ENCODE peak calls at places on chromosomes 7 and 10, in six cellular contexts. B is IMR-90, F is HL-60, O is tibial artery, R is hepatocyte, X is heart right ventricle. C is an unnamed sample. For H3K27me3, the result is how much of the 10 kb centered on the place peaks cover.

GRCh38 chr10:128210215-128211063 is 84.2 kb upstream of the MKI67 start:
- DNase-seq in B (no peak), F (peak), O (peak), R (peak), X (peak), C (peak)

GRCh38 chr7:8236781-8237407 is 25.1 kb downstream of the ICA1 start:
- DNase-seq in B (no peak), F (no peak), O (no peak), R (no peak), X (no peak), C (no peak)

GRCh38 chr10:18097524-18097923 is 42.7 kb upstream of the CACNB2 start:
- DNase-seq in B (peak), F (no peak), O (no peak), R (no peak), X (no peak), C (no peak)

GRCh38 chr7:38819463-38819862 is 89.5 kb downstream of the VPS41 start:
- DNase-seq in B (no peak), F (peak), O (no peak), R (no peak), X (no peak), C (no peak)

GRCh38 chr7:128039487-128040099 is 8.4 kb upstream of the LRRC4 start:
- DNase-seq in B (no peak), F (no peak), O (no peak), R (no peak), X (no peak), C (no peak)

GRCh38 chr10:101112799-101113594 is 18.1 kb upstream of the TLX1 start:
- DNase-seq in B (no peak), F (no peak), O (no peak), R (no peak), X (no peak), C (no peak)

GRCh38 chr7:101681170-101682007 is 52.3 kb upstream of the MYL10 start:
- DNase-seq in B (peak), F (no peak), O (peak), R (peak), X (peak), C (no peak)

GRCh38 chr7:87435546-87435945 is 39.9 kb downstream of the ABCB4 start:
- DNase-seq in B (peak), F (no peak), O (no peak), R (no peak), X (no peak), C (no peak)

GRCh38 chr7:78039791-78040776 is 241.5 kb downstream of the PHTF2 start:
- DNase-seq in B (no peak), F (peak), O (peak), R (no peak), X (peak), C (peak)

GRCh38 chr7:134513169-134513752 is 14.1 kb upstream of the AKR1B10 start:
- DNase-seq in B (peak), F (peak), O (no peak), R (peak), X (peak), C (no peak)

GRCh38 chr7:128895320-128895719 is 15.2 kb downstream of the KCP start:
- DNase-seq in B (no peak), F (no peak), O (no peak), R (no peak), X (no peak), C (no peak)

GRCh38 chr10:43411536-43411935 is 2.5 kb upstream of the HNRNPF start:
- DNase-seq in B (no peak), F (no peak), O (no peak), R (no peak), X (no peak), C (no peak)

GRCh38 chr7:33807779-33808482 is 97.4 kb upstream of the BMPER start:
- DNase-seq in B (peak), F (no peak), O (no peak), R (peak), X (no peak), C (peak)

GRCh38 chr10:70738425-70739121 is 46.6 kb downstream of the TBATA start:
- DNase-seq in B (no peak), F (no peak), O (no peak), R (no peak), X (no peak), C (no peak)

GRCh38 chr7:18727094-18727870 is 231.7 kb downstream of the HDAC9 start:
- DNase-seq in B (peak), F (no peak), O (no peak), R (no peak), X (no peak), C (no peak)

GRCh38 chr10:127977368-127978009 is 70.6 kb downstream of the PTPRE start:
- DNase-seq in B (peak), F (no peak), O (peak), R (no peak), X (peak), C (no peak)

GRCh38 chr10:119542357-119542989 is at the start of gene RGS10:
- DNase-seq in B (peak), F (peak), O (peak), R (peak), X (peak), C (peak)

GRCh38 chr10:86130737-86131475 is 235.7 kb downstream of the GRID1 start:
- DNase-seq in B (no peak), F (no peak), O (no peak), R (no peak), X (no peak), C (no peak)

GRCh38 chr7:17095951-17096350 is 202.5 kb upstream of the AHR start:
- DNase-seq in B (no peak), F (no peak), O (no peak), R (no peak), X (no peak), C (peak)

GRCh38 chr10:113108180-113108835 is 158.3 kb downstream of the TCF7L2 start:
- DNase-seq in B (no peak), F (peak), O (no peak), R (no peak), X (no peak), C (peak)

GRCh38 chr7:73811760-73812168 is 19.0 kb upstream of the CLDN4 start:
- DNase-seq in B (peak), F (peak), O (peak), R (peak), X (peak), C (peak)

GRCh38 chr10:77111611-77112550 is 525.7 kb downstream of the KCNMA1 start:
- DNase-seq in B (peak), F (peak), O (no peak), R (peak), X (no peak), C (no peak)

GRCh38 chr10:110372656-110373055 is 67.9 kb upstream of the SMNDC1 start:
- DNase-seq in B (no peak), F (no peak), O (no peak), R (no peak), X (no peak), C (no peak)

GRCh38 chr10:72335394-72336258 is 19.1 kb downstream of the DNAJB12 start:
- DNase-seq in B (no peak), F (peak), O (peak), R (peak), X (peak), C (peak)

GRCh38 chr7:143892527-143893300 is 9.3 kb downstream of the TCAF1 start:
- DNase-seq in B (peak), F (peak), O (no peak), R (no peak), X (no peak), C (no peak)

GRCh38 chr10:99682752-99683151 is 23.4 kb downstream of the ENTPD7 start:
- DNase-seq in B (no peak), F (peak), O (no peak), R (no peak), X (no peak), C (no peak)

GRCh38 chr10:49327036-49327813 is 28.3 kb downstream of the C10orf71 start:
- DNase-seq in B (no peak), F (no peak), O (no peak), R (no peak), X (no peak), C (no peak)

GRCh38 chr10:78516236-78516635 is 482.6 kb downstream of the RPS24 start:
- DNase-seq in B (no peak), F (no peak), O (no peak), R (no peak), X (no peak), C (no peak)

GRCh38 chr10:97095701-97096300 is 90.0 kb downstream of the SLIT1 start:
- DNase-seq in B (no peak), F (no peak), O (no peak), R (no peak), X (no peak), C (no peak)
- H3K27me3 ChIP-seq in B (half or more), F (under half), O (half or more), R (under half), X (under half), C (under half)

GRCh38 chr10:90842710-90843109 is 15.1 kb downstream of the HTR7 start:
- DNase-seq in B (no peak), F (no peak), O (no peak), R (no peak), X (no peak), C (no peak)
- H3K27me3 ChIP-seq in B (under half), F (under half), O (under half), R (under half), X (under half), C (under half)

GRCh38 chr7:5432691-5433090 is 9.1 kb upstream of the TNRC18 start:
- DNase-seq in B (no peak), F (no peak), O (no peak), R (no peak), X (no peak), C (no peak)
- H3K27me3 ChIP-seq in B (under half), F (under half), O (under half), R (under half), X (under half), C (under half)

GRCh38 chr7:27146491-27147210 is 923 bp downstream of the HOXA6 start:
- DNase-seq in B (no peak), F (no peak), O (no peak), R (no peak), X (no peak), C (no peak)
- H3K27me3 ChIP-seq in B (under half), F (under half), O (under half), R (half or more), X (half or more), C (under half)

GRCh38 chr10:133230023-133230319 is at the start of gene UTF1:
- DNase-seq in B (no peak), F (no peak), O (no peak), R (no peak), X (no peak), C (no peak)

GRCh38 chr10:133231946-133232574 is 2.0 kb downstream of the UTF1 start:
- DNase-seq in B (no peak), F (no peak), O (no peak), R (no peak), X (no peak), C (no peak)

GRCh38 chr10:133229265-133230022 is 573 bp upstream of the UTF1 start:
- DNase-seq in B (no peak), F (no peak), O (no peak), R (no peak), X (no peak), C (no peak)

GRCh38 chr10:133230387-133231195 is 574 bp downstream of the UTF1 start:
- DNase-seq in B (no peak), F (peak), O (no peak), R (peak), X (no peak), C (peak)

DNA sequence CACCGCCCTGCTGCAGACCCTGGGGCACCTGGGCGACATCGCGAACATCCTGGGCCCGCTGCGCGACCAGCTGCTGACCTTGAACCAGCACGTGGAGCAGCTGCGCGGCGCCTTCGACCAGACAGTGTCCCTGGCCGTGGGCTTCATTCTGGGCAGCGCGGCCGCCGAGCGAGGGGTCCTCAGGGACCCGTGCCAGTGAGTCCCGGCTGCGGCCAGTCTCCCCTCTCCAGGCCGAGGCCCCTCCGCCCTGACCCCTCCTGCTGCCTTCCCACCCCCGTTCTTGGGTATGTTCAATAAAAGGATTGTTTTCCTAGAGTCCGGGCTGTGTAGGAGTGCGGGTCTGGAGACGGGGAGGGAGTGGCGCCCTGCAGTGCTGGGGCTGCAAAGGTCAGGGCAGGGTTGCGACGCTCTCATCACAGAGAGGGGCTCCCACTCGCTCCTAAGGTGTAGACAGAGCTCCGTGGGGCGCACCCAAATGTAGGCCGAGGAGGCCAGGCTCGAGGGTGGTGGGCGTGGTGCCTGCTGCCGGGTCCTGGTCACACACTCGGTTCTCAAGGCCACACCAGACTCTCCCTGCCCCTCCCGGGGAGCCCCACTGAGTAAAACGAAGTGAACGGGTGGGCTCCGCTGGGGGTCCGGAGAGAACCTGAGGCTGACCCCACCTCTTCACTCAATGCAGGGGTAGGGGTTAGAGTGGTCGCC is 1.4 kb downstream of the UTF1 start:
- DNase-seq in B (no peak), F (no peak), O (no peak), R (no peak), X (no peak), C (peak)
- H3K27me3 ChIP-seq in B (half or more), F (under half), O (half or more), R (half or more), X (half or more), C (under half)